ENCODE peak calls at places on chromosome 15, in six cellular contexts. N is H1, R is neuronal stem cell, S is IMR-90, A is trophoblast cell, T is H9. X is an unnamed sample.

GRCh38 chr15:99734575-99734974 is 1.3 kb upstream of the LYSMD4 start:
- DNase-seq in S (no peak), N (no peak), A (no peak), R (no peak), T (no peak), X (no peak)

GRCh38 chr15:28094732-28095521 is 4.2 kb downstream of the OCA2 start:
- DNase-seq in A (no peak), T (peak; percentile 65), N (no peak), R (no peak), S (no peak), X (no peak)

GRCh38 chr15:83547168-83547567 is 100.0 kb downstream of the SH3GL3 start:
- DNase-seq in T (no peak), R (no peak), A (no peak), S (no peak), N (no peak), X (no peak)

GRCh38 chr15:85168642-85169173 is 187.1 kb downstream of the PDE8A start:
- DNase-seq in T (peak; percentile 96), N (peak; percentile 72), R (peak; percentile 18), S (peak; percentile 8), A (peak; percentile 13), X (no peak)

GRCh38 chr15:39914977-39915376 is 5.1 kb downstream of the GPR176 start:
- DNase-seq in N (no peak), A (no peak), S (no peak), T (no peak), R (no peak), X (no peak)

GRCh38 chr15:59583088-59583487 is 28.5 kb upstream of the GCNT3 start:
- DNase-seq in T (no peak), N (no peak), R (no peak), S (no peak), A (no peak), X (no peak)

GRCh38 chr15:40065166-40065565 is 26.2 kb upstream of the SRP14 start:
- DNase-seq in S (no peak), T (no peak), N (no peak), A (no peak), R (no peak), X (no peak)

GRCh38 chr15:47820047-47820779 is 102.9 kb downstream of the SEMA6D start:
- DNase-seq in A (no peak), T (no peak), N (no peak), S (peak; percentile 25), R (peak; percentile 21), X (peak; percentile 63)

GRCh38 chr15:85485956-85486567 is 105.7 kb downstream of the AKAP13 start:
- DNase-seq in N (no peak), T (peak; percentile 54), A (peak; percentile 65), S (peak; percentile 81), R (peak; percentile 75), X (peak; percentile 84)

GRCh38 chr15:38555686-38556334 is 8.8 kb downstream of the RASGRP1 start:
- DNase-seq in T (no peak), A (peak; percentile 33), R (no peak), N (no peak), S (peak; percentile 95), X (peak; percentile 43)

GRCh38 chr15:92869263-92869940 is 30.7 kb upstream of the CHD2 start:
- DNase-seq in S (peak; percentile 31), T (no peak), A (peak; percentile 84), R (no peak), N (no peak), X (no peak)

GRCh38 chr15:85543741-85544155 is 163.3 kb downstream of the AKAP13 start:
- DNase-seq in S (no peak), A (no peak), T (peak; percentile 55), R (no peak), N (peak; percentile 13), X (no peak)

GRCh38 chr15:100801256-100801900 is 78.3 kb upstream of the ALDH1A3 start:
- DNase-seq in T (no peak), S (no peak), N (no peak), A (no peak), R (no peak), X (no peak)

GRCh38 chr15:25790003-25790660 is 73.0 kb downstream of the ATP10A start:
- DNase-seq in N (no peak), A (peak; percentile 89), T (no peak), R (no peak), S (peak; percentile 90), X (peak; percentile 62)

GRCh38 chr15:44718927-44719292 is 7.6 kb downstream of the B2M start:
- DNase-seq in N (no peak), R (no peak), A (no peak), T (no peak), S (no peak), X (no peak)

GRCh38 chr15:44719293-44719999 is 8.1 kb downstream of the B2M start:
- DNase-seq in R (no peak), N (no peak), A (peak; percentile 44), T (no peak), S (peak; percentile 69), X (peak; percentile 67)

GRCh38 chr15:44720460-44721185 is 9.3 kb downstream of the B2M start:
- DNase-seq in N (no peak), R (no peak), S (no peak), T (no peak), A (peak; percentile 30), X (no peak)

GRCh38 chr15:44718180-44718926 is 7.0 kb downstream of the B2M start:
- DNase-seq in T (no peak), R (no peak), N (no peak), S (no peak), A (no peak), X (no peak)

GRCh38 chr15:44722011-44722410 is 10.7 kb downstream of the B2M start:
- DNase-seq in R (no peak), T (no peak), N (no peak), S (no peak), A (no peak), X (no peak)
- H3K4me1 ChIP-seq in R (peaks cover 4% of the 10 kb centered on the region), T (peaks cover 3% of the 10 kb centered on the region), N (no peaks in the 10 kb centered on the region), S (peaks cover 2% of the 10 kb centered on the region), A (peaks cover 2% of the 10 kb centered on the region), X (peaks cover 5% of the 10 kb centered on the region)

GRCh38 chr15:43105077-43105769 is 615 bp downstream of the UBR1 start:
- DNase-seq in N (no peak), A (no peak), T (no peak), S (peak; percentile 5), R (no peak), X (no peak)

GRCh38 chr15:43104426-43104825 is 1.4 kb downstream of the UBR1 start:
- DNase-seq in S (peak; percentile 9), R (no peak), T (no peak), N (no peak), A (no peak), X (no peak)

GRCh38 chr15:43106486-43106829 is 620 bp upstream of the UBR1 start:
- DNase-seq in N (no peak), S (no peak), R (no peak), T (no peak), A (no peak), X (no peak)

GRCh38 chr15:43107741-43108140 is 1.9 kb upstream of the UBR1 start:
- DNase-seq in R (no peak), N (no peak), S (no peak), A (no peak), T (no peak), X (no peak)

DNA sequence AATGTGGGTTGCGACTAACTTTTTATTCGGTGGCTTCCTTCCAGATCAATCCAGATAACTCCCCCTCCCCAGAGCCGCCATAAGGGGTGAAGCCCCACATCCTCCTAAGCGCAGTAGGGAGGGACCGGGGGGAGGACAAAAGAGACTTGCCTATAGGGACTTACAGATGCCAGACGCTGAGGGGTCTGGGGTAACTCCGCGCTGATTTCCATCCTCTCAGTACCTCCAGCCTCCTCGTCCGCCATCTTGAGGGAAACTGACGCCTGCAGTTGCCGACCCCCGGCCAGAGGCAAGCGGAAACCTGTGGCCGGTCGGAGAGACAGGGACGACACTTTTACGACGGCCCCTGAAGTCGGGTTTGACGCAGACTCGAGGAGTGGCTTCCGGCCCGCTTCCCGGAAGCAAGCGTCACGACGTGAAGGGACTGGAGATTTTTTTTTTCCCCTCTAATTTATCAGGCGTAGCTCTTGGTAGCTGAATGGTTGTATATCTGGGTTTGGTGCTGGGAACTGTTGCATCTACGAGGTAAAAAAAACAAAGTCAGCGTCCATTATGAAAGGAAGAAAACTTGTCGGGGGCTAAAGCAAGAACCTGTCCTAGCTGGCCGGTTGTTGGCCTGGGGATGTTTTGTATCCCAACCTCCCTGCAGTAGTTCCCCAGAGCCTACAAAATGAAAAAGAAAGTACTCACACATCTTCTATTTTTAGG is at the start of gene UBR1:
- DNase-seq in S (peak; percentile 92), R (peak; percentile 86), A (peak; percentile 88), T (peak; percentile 95), N (peak; percentile 80), X (peak; percentile 97)
- H3K18ac ChIP-seq in S (peak within 1 kb of the TSS; percentile 65), R (peak within 1 kb of the TSS; percentile 66), A (peak within 1 kb of the TSS; percentile 63), T (peak within 1 kb of the TSS; percentile 81), N (no peak within 1 kb of the TSS), X (peak within 1 kb of the TSS; percentile 54)

DNA sequence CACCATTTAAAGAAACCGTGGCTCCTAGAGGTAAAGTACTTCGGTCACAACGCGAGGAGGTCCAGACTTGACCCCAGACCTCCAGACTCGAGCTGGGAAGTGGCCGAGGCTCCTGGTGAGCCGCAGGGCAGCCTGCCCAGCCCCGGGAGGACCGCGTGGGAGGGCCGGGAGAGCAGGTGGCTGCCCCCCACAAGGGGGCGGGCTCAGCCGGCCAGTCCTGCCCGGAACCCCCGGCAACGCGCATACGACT is at the start of gene SLC27A2:
- DNase-seq in T (peak; percentile 80), A (no peak), S (peak; percentile 4), R (peak; percentile 33), N (no peak), X (no peak)
- H4K91ac ChIP-seq in T (no peak within 1 kb of the TSS), A (no peak within 1 kb of the TSS), S (no peak within 1 kb of the TSS), R (no peak within 1 kb of the TSS), N (peak within 1 kb of the TSS; percentile 46), X (no peak within 1 kb of the TSS)

GRCh38 chr15:44813231-44813630 is 76.9 kb downstream of the TRIM69 start:
- DNase-seq in A (no peak), N (no peak), T (no peak), S (no peak), R (no peak), X (no peak)
- H3K4me1 ChIP-seq in A (no peaks in the 10 kb centered on the region), N (no peaks in the 10 kb centered on the region), T (no peaks in the 10 kb centered on the region), S (no peaks in the 10 kb centered on the region), R (no peaks in the 10 kb centered on the region), X (no peaks in the 10 kb centered on the region)

X was measured in mesenchymal stem cell.